ENCODE peak calls at places on chromosomes 3 and 15, in six cellular contexts. X is neuronal stem cell, G is H1, R is mesenchymal stem cell, F is H9, T is trophoblast cell. N is an unnamed sample.

GRCh38 chr3:25041871-25042584 is 386.0 kb upstream of the RARB start:
- DNase-seq in F (no peak), G (no peak), X (no peak), T (no peak), R (no peak), N (no peak)

GRCh38 chr3:111072016-111072891 is 638 bp downstream of the NECTIN3 start:
- DNase-seq in R (peak), F (peak), T (peak), G (peak), X (no peak), N (peak)

GRCh38 chr3:46670891-46671427 is 22.5 kb downstream of the ALS2CL start:
- DNase-seq in T (no peak), G (peak), F (peak), X (no peak), R (no peak), N (no peak)

GRCh38 chr15:101348643-101349496 is 53.8 kb upstream of the SNRPA1 start:
- DNase-seq in G (no peak), T (peak), X (no peak), F (no peak), R (no peak), N (no peak)

GRCh38 chr3:18211116-18211515 is 214.0 kb downstream of the SATB1 start:
- DNase-seq in T (no peak), G (no peak), R (no peak), F (no peak), X (no peak), N (no peak)

GRCh38 chr3:146873748-146874147 is 268.6 kb upstream of the PLSCR5 start:
- DNase-seq in G (no peak), X (no peak), T (no peak), R (no peak), F (no peak), N (no peak)

GRCh38 chr3:195929452-195929851 is 21.1 kb upstream of the TNK2 start:
- DNase-seq in R (no peak), G (no peak), X (no peak), F (no peak), T (no peak), N (no peak)

GRCh38 chr3:131850223-131850622 is 184.6 kb downstream of the CPNE4 start:
- DNase-seq in R (no peak), F (no peak), T (peak), X (no peak), G (no peak), N (no peak)

GRCh38 chr15:101070502-101071273 is 151.5 kb downstream of the LRRK1 start:
- DNase-seq in G (no peak), X (no peak), T (no peak), F (no peak), R (peak), N (peak)

GRCh38 chr3:192026656-192027055 is 565.7 kb downstream of the PYDC2 start:
- DNase-seq in G (no peak), X (no peak), F (no peak), T (peak), R (no peak), N (no peak)

GRCh38 chr15:60720084-60720483 is 241.1 kb upstream of the ICE2 start:
- DNase-seq in R (no peak), F (no peak), G (no peak), X (no peak), T (no peak), N (no peak)

GRCh38 chr3:7745711-7746110 is 755.9 kb upstream of the LMCD1 start:
- DNase-seq in R (no peak), F (no peak), G (no peak), T (no peak), X (no peak), N (no peak)

GRCh38 chr3:129525341-129525968 is 3.0 kb upstream of the RHO start:
- DNase-seq in T (peak), F (no peak), X (no peak), G (no peak), R (peak), N (peak)

GRCh38 chr3:184345678-184346144 is 8.3 kb downstream of the FAM131A start:
- DNase-seq in R (peak), G (peak), T (peak), X (peak), F (peak), N (peak)

GRCh38 chr3:46929324-46929723 is 47.2 kb downstream of the CCDC12 start:
- DNase-seq in F (no peak), G (no peak), R (no peak), T (no peak), X (no peak), N (no peak)

GRCh38 chr3:47578691-47579632 is at the start of gene CSPG5:
- DNase-seq in T (peak), X (peak), F (peak), G (peak), R (peak), N (no peak)

GRCh38 chr3:126474498-126475410 is 937 bp downstream of the ZXDC start:
- DNase-seq in R (peak), T (peak), G (peak), F (no peak), X (peak), N (peak)

GRCh38 chr3:66709464-66710058 is 208.7 kb upstream of the LRIG1 start:
- DNase-seq in F (no peak), G (peak), T (no peak), X (no peak), R (no peak), N (no peak)

GRCh38 chr3:122936335-122936734 is 91.2 kb downstream of the SEMA5B start:
- DNase-seq in X (no peak), T (no peak), R (no peak), G (no peak), F (no peak), N (no peak)

GRCh38 chr15:33200903-33201302 is 6.4 kb upstream of the FMN1 start:
- DNase-seq in F (no peak), G (no peak), R (no peak), X (no peak), T (peak), N (no peak)

GRCh38 chr15:62847900-62848489 is 194.6 kb upstream of the TPM1 start:
- DNase-seq in R (peak), X (peak), G (peak), F (peak), T (peak), N (peak)

GRCh38 chr3:54853573-54854404 is 74.1 kb downstream of the LRTM1 start:
- DNase-seq in X (peak), F (peak), G (peak), R (peak), T (peak), N (peak)

GRCh38 chr3:177960014-177960413 is 576.2 kb upstream of the KCNMB2 start:
- DNase-seq in X (no peak), R (peak), F (no peak), G (no peak), T (no peak), N (peak)

GRCh38 chr3:13653631-13654279 is 104.8 kb downstream of the FBLN2 start:
- DNase-seq in T (no peak), G (no peak), X (no peak), F (no peak), R (no peak), N (no peak)

GRCh38 chr3:125137432-125138033 is 75.0 kb downstream of the SLC12A8 start:
- DNase-seq in G (no peak), R (peak), T (peak), X (no peak), F (no peak), N (peak)

GRCh38 chr3:4309476-4310121 is 6.4 kb downstream of the SETMAR start:
- DNase-seq in X (no peak), F (no peak), R (no peak), T (no peak), G (no peak), N (no peak)

GRCh38 chr3:23928525-23928924 is 11.6 kb downstream of the RPL15 start:
- DNase-seq in R (no peak), F (no peak), T (peak), X (no peak), G (no peak), N (no peak)

GRCh38 chr3:31244929-31245817 is 287.6 kb upstream of the STT3B start:
- DNase-seq in F (no peak), T (no peak), R (no peak), X (no peak), G (no peak), N (no peak)

GRCh38 chr3:52851348-52851747 is 16.5 kb upstream of the MUSTN1 start:
- DNase-seq in X (peak), F (peak), G (peak), R (peak), T (peak), N (peak)

GRCh38 chr15:77060560-77060959 is 10.3 kb downstream of the TSPAN3 start:
- DNase-seq in G (no peak), X (no peak), T (no peak), R (no peak), F (no peak), N (peak)

GRCh38 chr15:63969652-63970421 is 76.4 kb downstream of the DAPK2 start:
- DNase-seq in T (no peak), G (peak), F (peak), X (no peak), R (no peak), N (no peak)

GRCh38 chr3:196609815-196610515 is 29.5 kb upstream of the NRROS start:
- DNase-seq in R (no peak), F (no peak), G (no peak), X (no peak), T (no peak), N (no peak)

GRCh38 chr15:91866971-91867372 is 13.5 kb downstream of the SLCO3A1 start:
- DNase-seq in F (no peak), R (peak), T (peak), X (no peak), G (no peak), N (no peak)

GRCh38 chr3:109023656-109024254 is 70.1 kb upstream of the GUCA1C start:
- DNase-seq in G (no peak), R (peak), T (peak), X (peak), F (no peak), N (peak)

GRCh38 chr3:197465996-197466549 is 89.7 kb downstream of the BDH1 start:
- DNase-seq in X (no peak), R (peak), T (peak), F (no peak), G (no peak), N (peak)

GRCh38 chr15:63494406-63494805 is 10.0 kb upstream of the USP3 start:
- DNase-seq in X (no peak), F (no peak), G (no peak), R (no peak), T (no peak), N (no peak)

DNA sequence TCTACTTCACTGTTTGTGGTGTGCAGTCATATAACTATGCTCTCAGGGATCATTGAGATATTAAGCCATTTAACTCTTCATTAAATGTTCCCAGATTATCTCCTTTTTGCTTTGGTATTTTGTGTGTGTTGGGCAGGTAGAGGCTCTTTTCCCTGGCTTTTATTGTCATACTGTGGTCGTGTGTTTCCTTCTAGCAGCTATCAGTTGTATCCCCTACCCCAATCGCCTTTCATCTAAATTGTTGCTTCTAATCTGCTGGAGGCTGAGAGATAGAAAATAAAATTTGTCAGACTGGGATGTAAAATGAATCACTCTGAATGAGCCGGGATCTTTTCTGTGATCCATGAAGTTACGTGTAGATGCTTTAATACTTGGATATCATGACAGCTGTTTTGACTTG is 9.2 kb downstream of the NFKBIZ start:
- DNase-seq in X (no peak), F (no peak), R (peak), T (no peak), G (no peak), N (no peak)
- H4K91ac ChIP-seq in X (no peak), F (no peak), R (no peak), T (no peak), G (no peak), N (no peak)

DNA sequence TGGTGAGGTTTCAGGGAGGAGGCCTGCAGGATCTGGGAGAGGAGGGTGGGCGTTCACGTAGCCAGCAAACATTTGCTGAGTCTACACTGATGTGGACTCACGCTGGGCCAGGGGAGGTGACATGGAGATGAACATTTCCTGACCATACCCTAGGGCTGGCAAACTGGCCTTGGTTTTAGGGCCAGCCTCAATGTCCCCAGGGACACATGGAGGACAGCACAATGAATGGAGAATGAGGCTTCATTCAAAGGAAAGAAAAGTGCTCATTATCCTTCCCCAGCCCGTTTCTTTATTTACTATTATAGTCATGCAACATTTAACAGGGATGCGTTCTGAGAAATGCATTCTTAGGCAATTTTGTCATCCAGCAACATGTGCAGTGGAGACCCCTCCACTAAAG is 26.8 kb downstream of the ACAN start:
- DNase-seq in X (no peak), R (no peak), T (no peak), G (no peak), F (no peak), N (no peak)
- H4K91ac ChIP-seq in X (no peak), R (no peak), T (no peak), G (no peak), F (no peak), N (no peak)

DNA sequence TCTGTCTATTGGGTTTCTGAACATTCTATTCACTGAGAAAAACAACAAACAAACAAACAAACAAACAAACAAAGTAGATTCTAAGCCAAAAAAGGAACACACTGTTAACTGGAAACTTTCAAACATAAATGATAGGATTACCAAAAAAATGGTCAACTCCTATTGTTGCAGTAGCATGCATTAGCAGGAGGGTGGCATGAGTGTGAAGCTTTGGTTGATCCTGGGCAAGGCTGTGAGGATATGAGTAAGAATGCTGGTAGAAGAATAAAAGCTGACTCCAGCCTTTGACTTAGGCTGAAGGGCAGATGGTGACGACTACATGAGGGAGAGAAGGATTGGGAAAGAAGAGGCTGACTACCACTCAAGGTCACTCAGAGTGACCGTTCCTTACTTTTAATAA is 810.3 kb downstream of the VGLL3 start:
- DNase-seq in G (no peak), F (no peak), R (no peak), T (peak), X (no peak), N (no peak)
- H4K91ac ChIP-seq in G (no peak), F (no peak), R (no peak), T (no peak), X (no peak), N (no peak)

DNA sequence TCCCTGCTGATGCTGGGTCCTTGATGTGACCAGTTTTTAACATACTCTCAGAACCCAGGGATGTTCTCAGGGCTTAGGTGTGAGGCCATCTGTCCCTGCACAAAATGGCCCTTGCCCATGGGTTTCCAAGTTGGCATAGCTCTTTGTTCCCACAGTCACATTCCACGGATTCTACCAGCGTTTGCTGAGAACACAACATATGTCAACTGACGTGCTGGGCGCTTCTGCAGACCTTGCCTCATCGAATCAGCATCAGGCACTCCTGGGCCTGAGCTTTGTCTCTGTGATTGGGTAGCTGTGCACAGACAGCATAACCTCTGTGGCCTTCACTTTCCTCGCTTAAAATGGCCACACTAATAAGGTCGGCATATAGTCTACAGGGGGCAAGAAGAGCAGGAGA is 69.0 kb downstream of the MGLL start:
- DNase-seq in G (no peak), T (no peak), R (no peak), F (no peak), X (no peak), N (no peak)
- H4K91ac ChIP-seq in G (no peak), T (no peak), R (no peak), F (no peak), X (no peak), N (no peak)

DNA sequence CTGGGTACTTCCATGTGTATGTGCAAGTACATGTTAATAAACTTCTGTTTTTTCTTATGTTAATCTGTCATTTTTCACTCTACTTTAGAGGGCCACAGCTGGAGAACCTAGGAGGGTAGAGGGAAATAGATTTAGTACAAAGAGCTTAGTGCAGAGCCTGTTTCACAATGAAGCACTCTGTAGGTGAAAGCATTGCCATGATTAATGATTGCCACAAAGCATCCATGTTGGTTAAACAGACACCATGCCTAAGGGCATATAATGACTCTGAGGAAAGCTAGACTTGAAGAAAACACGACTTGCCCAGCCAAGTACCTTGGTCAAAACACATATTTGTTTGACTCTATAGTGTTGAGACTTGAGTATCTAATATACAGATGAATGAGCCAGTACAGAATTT is 338.4 kb downstream of the FHIT start:
- DNase-seq in T (peak), X (no peak), G (no peak), R (no peak), F (no peak), N (no peak)
- H4K91ac ChIP-seq in T (no peak), X (no peak), G (no peak), R (no peak), F (no peak), N (no peak)

GRCh38 chr3:157058392-157059071 is 101.4 kb downstream of the CCNL1 start:
- DNase-seq in G (no peak), X (no peak), F (no peak), T (no peak), R (no peak), N (no peak)

GRCh38 chr3:157059181-157059580 is 100.8 kb downstream of the CCNL1 start:
- DNase-seq in G (no peak), T (no peak), X (no peak), F (no peak), R (no peak), N (no peak)

GRCh38 chr3:157056035-157056434 is 103.9 kb downstream of the CCNL1 start:
- DNase-seq in R (no peak), T (no peak), G (no peak), X (no peak), F (no peak), N (no peak)

GRCh38 chr3:157061271-157061670 is 98.7 kb downstream of the CCNL1 start:
- DNase-seq in F (no peak), G (no peak), X (no peak), R (no peak), T (no peak), N (no peak)

DNA sequence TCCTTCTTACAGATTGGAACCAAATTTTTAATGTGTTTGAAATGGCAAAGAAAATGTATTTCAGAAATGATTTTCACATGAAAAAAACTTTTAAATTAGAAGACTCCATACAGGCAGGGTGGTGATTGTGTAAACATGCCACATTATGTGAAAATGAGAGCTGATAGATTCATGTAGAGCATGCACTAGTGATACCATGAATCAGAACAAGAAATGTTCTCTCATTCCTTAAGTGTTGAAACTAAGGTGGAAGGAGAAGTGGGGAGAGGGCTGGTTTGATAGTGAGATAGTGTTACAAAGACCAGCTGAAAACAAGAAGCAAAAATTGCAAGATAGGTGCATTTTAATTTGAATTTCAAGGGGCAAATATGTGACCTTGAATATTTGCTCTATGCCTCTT is 100.3 kb downstream of the CCNL1 start:
- DNase-seq in G (no peak), F (no peak), R (no peak), X (no peak), T (no peak), N (no peak)
- H4K91ac ChIP-seq in G (no peak), F (no peak), R (no peak), X (no peak), T (no peak), N (no peak)

DNA sequence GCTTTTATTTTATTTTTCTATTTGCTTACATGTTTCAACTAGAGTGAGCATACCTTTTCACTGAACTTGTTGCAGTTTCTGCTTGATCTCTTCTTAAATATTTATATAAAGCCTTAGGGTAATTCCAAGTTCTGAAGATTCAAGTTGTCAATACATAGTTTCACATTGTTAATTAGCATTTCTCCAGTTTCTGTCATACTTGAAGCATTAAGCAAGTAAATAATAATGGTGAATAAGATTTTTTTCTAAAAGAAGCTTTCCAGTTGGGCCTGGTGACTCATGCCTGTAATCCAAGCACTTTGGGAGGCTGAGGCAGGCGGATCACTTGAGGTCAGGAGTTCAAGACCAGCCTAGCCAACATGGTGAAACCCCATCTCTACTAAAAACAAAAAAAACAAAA is 53.9 kb downstream of the CALML4 start:
- DNase-seq in F (no peak), G (no peak), X (no peak), R (peak), T (peak), N (peak)
- H4K91ac ChIP-seq in F (no peak), G (no peak), X (no peak), R (no peak), T (no peak), N (no peak)